ENCODE peak calls at places on chromosomes 6 and 20, in six cellular contexts. S, Y, G, F, R and V are unnamed samples.

GRCh38 chr6:17737704-17738252 is 31.1 kb upstream of the NUP153 start:
- DNase-seq in G (no peak), S (no peak), R (no peak), F (no peak), Y (no peak), V (no peak)

GRCh38 chr20:9978395-9979004 is 56.3 kb upstream of the ANKEF1 start:
- DNase-seq in F (peak; percentile 94), R (peak; percentile 33), Y (peak; percentile 89), G (peak; percentile 15), S (peak; percentile 90), V (peak; percentile 43)

GRCh38 chr20:37773260-37773825 is 79.5 kb downstream of the CTNNBL1 start:
- DNase-seq in Y (no peak), R (no peak), G (no peak), S (no peak), F (no peak), V (no peak)

GRCh38 chr6:56746767-56747504 is 104.2 kb upstream of the DST start:
- DNase-seq in Y (no peak), R (no peak), S (peak; percentile 68), F (no peak), G (no peak), V (no peak)

GRCh38 chr6:128601060-128601459 is 80.7 kb upstream of the PTPRK start:
- DNase-seq in S (no peak), R (no peak), Y (peak; percentile 6), G (no peak), F (no peak), V (no peak)

GRCh38 chr6:154450498-154450897 is 60.0 kb downstream of the CNKSR3 start:
- DNase-seq in F (no peak), G (no peak), R (no peak), S (no peak), Y (no peak), V (no peak)

GRCh38 chr20:50491926-50492634 is 18.1 kb upstream of the PTPN1 start:
- DNase-seq in G (peak; percentile 79), Y (no peak), R (no peak), S (no peak), F (no peak), V (peak; percentile 72)

GRCh38 chr6:2566048-2566447 is 184.7 kb downstream of the MYLK4 start:
- DNase-seq in R (no peak), F (no peak), G (no peak), S (no peak), Y (no peak), V (no peak)

GRCh38 chr20:7195704-7196103 is 428.2 kb downstream of the BMP2 start:
- DNase-seq in G (no peak), R (no peak), S (peak; percentile 13), F (peak; percentile 21), Y (peak; percentile 74), V (no peak)

GRCh38 chr6:130796313-130796905 is 30.8 kb upstream of the SMLR1 start:
- DNase-seq in G (no peak), S (peak; percentile 63), F (peak; percentile 9), Y (peak; percentile 61), R (no peak), V (no peak)

GRCh38 chr20:53262294-53262840 is 290.2 kb downstream of the TSHZ2 start:
- DNase-seq in S (no peak), R (no peak), Y (no peak), G (no peak), F (no peak), V (no peak)

GRCh38 chr6:40721252-40721936 is 134.2 kb upstream of the LRFN2 start:
- DNase-seq in G (no peak), S (no peak), R (no peak), Y (no peak), F (no peak), V (no peak)

GRCh38 chr6:154594474-154595198 is 84.2 kb upstream of the CNKSR3 start:
- DNase-seq in F (no peak), Y (no peak), S (no peak), R (no peak), G (no peak), V (no peak)

GRCh38 chr6:106334646-106335448 is 9.3 kb upstream of the ATG5 start:
- DNase-seq in R (peak; percentile 44), S (peak; percentile 58), F (peak; percentile 47), G (peak; percentile 48), Y (peak; percentile 30), V (peak; percentile 31)

GRCh38 chr6:26575494-26575939 is 21.2 kb upstream of the ABT1 start:
- DNase-seq in S (peak; percentile 92), R (no peak), F (peak; percentile 71), Y (no peak), G (no peak), V (no peak)

GRCh38 chr6:145148392-145149175 is 586.7 kb downstream of the EPM2A start:
- DNase-seq in F (peak; percentile 46), R (no peak), Y (peak; percentile 67), G (no peak), S (peak; percentile 37), V (no peak)

GRCh38 chr20:54173653-54174451 is at the start of gene CYP24A1:
- DNase-seq in G (peak; percentile 27), F (peak; percentile 98), R (no peak), Y (no peak), S (no peak), V (no peak)